ENCODE peak calls at places on chromosomes 6 and 20, in five cellular contexts. I is LoVo, X is ureter, O is cardiac fibroblast, K is T-helper 9 cell. U is an unnamed sample.

GRCh38 chr6:130457605-130458004 is 91.8 kb downstream of the TMEM200A start:
- DNase-seq in I (no peak), X (no peak), O (no peak), K (no peak), U (no peak)

GRCh38 chr6:107809966-107810365 is 14.1 kb downstream of the SCML4 start:
- DNase-seq in I (no peak), X (peak), O (no peak), K (no peak), U (no peak)

GRCh38 chr6:79671605-79672266 is 40.6 kb downstream of the SH3BGRL2 start:
- DNase-seq in I (peak), X (peak), O (peak), K (no peak), U (peak)

GRCh38 chr20:8621021-8621420 is 447.9 kb upstream of the PLCB4 start:
- DNase-seq in I (no peak), X (no peak), O (no peak), K (no peak), U (no peak)

GRCh38 chr6:44733868-44734267 is 346.4 kb downstream of the CDC5L start:
- DNase-seq in I (no peak), X (no peak), O (peak), K (no peak), U (no peak)

GRCh38 chr6:14975124-14975815 is 270.6 kb upstream of the JARID2 start:
- DNase-seq in I (no peak), X (no peak), O (peak), K (no peak), U (no peak)

GRCh38 chr6:32967151-32968091 is 973 bp upstream of the BRD2 start:
- DNase-seq in I (peak), X (no peak), O (peak), K (no peak), U (peak)

GRCh38 chr20:1327241-1327653 is 1.7 kb downstream of the SDCBP2 start:
- DNase-seq in I (peak), X (peak), O (peak), K (no peak), U (peak)

GRCh38 chr6:26383624-26384417 is 913 bp downstream of the BTN2A2 start:
- DNase-seq in I (peak), X (no peak), O (peak), K (peak), U (peak)

GRCh38 chr20:36786663-36787062 is 13.1 kb upstream of the DSN1 start:
- DNase-seq in I (no peak), X (no peak), O (no peak), K (no peak), U (no peak)

GRCh38 chr6:42030585-42031506 is 19.5 kb upstream of the TAF8 start:
- DNase-seq in I (no peak), X (no peak), O (peak), K (no peak), U (peak)

GRCh38 chr6:21240709-21241108 is 352.8 kb upstream of the SOX4 start:
- DNase-seq in I (no peak), X (no peak), O (peak), K (no peak), U (no peak)